ENCODE peak calls at places on chromosomes 3 and 15, in four cellular contexts. S is A549, A is HepG2, P is K562. O is an unnamed sample.

GRCh38 chr3:98029083-98029482 is 6.0 kb downstream of the GABRR3 start:
- DNase-seq in S (no peak), P (no peak), A (no peak), O (no peak)

GRCh38 chr3:108432431-108432830 is 78.0 kb downstream of the MYH15 start:
- DNase-seq in S (no peak), A (no peak), P (no peak), O (no peak)

GRCh38 chr3:127538569-127538968 is 52.0 kb downstream of the TPRA1 start:
- DNase-seq in S (no peak), P (no peak), A (no peak), O (no peak)

GRCh38 chr15:95298729-95299128 is 1031.8 kb upstream of the NR2F2 start:
- DNase-seq in P (no peak), A (no peak), S (no peak), O (no peak)

GRCh38 chr3:148861277-148861869 is 3.7 kb upstream of the CPA3 start:
- DNase-seq in S (peak; percentile 50), A (peak; percentile 29), P (peak; percentile 52), O (no peak)

GRCh38 chr3:154060606-154061380 is 60.4 kb upstream of the ARHGEF26 start:
- DNase-seq in A (no peak), P (no peak), S (no peak), O (no peak)

GRCh38 chr15:65426216-65426853 is 3.6 kb upstream of the IGDCC4 start:
- DNase-seq in S (no peak), P (no peak), A (no peak), O (peak; percentile 41)

GRCh38 chr15:74253276-74253921 is 17.3 kb downstream of the CCDC33 start:
- DNase-seq in P (no peak), A (no peak), S (no peak), O (no peak)

GRCh38 chr15:92095691-92096090 is 242.2 kb downstream of the SLCO3A1 start:
- DNase-seq in P (no peak), A (no peak), S (no peak), O (no peak)

GRCh38 chr3:47283193-47283537 is 421 bp downstream of the KLHL18 start:
- DNase-seq in S (peak; percentile 5), P (no peak), A (no peak), O (no peak)

GRCh38 chr3:69240651-69241578 is 118.5 kb upstream of the LMOD3 start:
- DNase-seq in A (no peak), P (no peak), S (no peak), O (no peak)

GRCh38 chr15:39957481-39957880 is 23.6 kb downstream of the EIF2AK4 start:
- DNase-seq in P (no peak), S (no peak), A (no peak), O (no peak)

GRCh38 chr3:17143893-17144664 is 259.3 kb downstream of the PLCL2 start:
- DNase-seq in S (no peak), P (no peak), A (no peak), O (no peak)

GRCh38 chr3:165185707-165186327 is 10.4 kb downstream of the SLITRK3 start:
- DNase-seq in A (peak; percentile 55), S (peak; percentile 67), P (peak; percentile 48), O (no peak)

GRCh38 chr15:69066646-69066995 is 52.1 kb downstream of the NOX5 start:
- DNase-seq in S (no peak), A (no peak), P (no peak), O (no peak)

GRCh38 chr15:82680200-82681102 is 29.2 kb downstream of the AP3B2 start:
- DNase-seq in S (peak; percentile 69), A (no peak), P (peak; percentile 98), O (peak; percentile 82)

GRCh38 chr15:80568876-80569605 is 126.1 kb upstream of the ABHD17C start:
- DNase-seq in A (no peak), P (no peak), S (no peak), O (no peak)
- TF ChIP-seq PHF8 in A (no peak), P (no peak), S (no peak), O (no peak)

GRCh38 chr15:51924146-51925068 is 47.2 kb downstream of the LEO1 start:
- DNase-seq in S (no peak), P (no peak), A (no peak), O (peak; percentile 55)
- TF ChIP-seq PHF8 in S (no peak), P (no peak), A (no peak), O (no peak)

GRCh38 chr3:114506622-114507300 is 212.9 kb downstream of the TIGIT start:
- DNase-seq in P (no peak), A (no peak), S (no peak), O (no peak)

GRCh38 chr3:114510201-114510600 is 216.4 kb downstream of the TIGIT start:
- DNase-seq in P (no peak), A (no peak), S (no peak), O (no peak)

GRCh38 chr3:114509756-114510155 is 215.9 kb downstream of the TIGIT start:
- DNase-seq in A (no peak), P (no peak), S (no peak), O (no peak)

GRCh38 chr3:114508976-114509375 is 215.1 kb downstream of the TIGIT start:
- DNase-seq in S (no peak), A (no peak), P (no peak), O (no peak)

GRCh38 chr3:114508208-114508607 is 214.4 kb downstream of the TIGIT start:
- DNase-seq in S (no peak), A (no peak), P (no peak), O (no peak)
- TF ChIP-seq PHF8 in S (no peak), A (no peak), P (no peak), O (no peak)

GRCh38 chr3:140203510-140203909 is 268.5 kb downstream of the CLSTN2 start:
- DNase-seq in P (no peak), A (no peak), S (no peak), O (no peak)
- TF ChIP-seq PHF8 in P (no peak), A (no peak), S (no peak), O (no peak)

DNA sequence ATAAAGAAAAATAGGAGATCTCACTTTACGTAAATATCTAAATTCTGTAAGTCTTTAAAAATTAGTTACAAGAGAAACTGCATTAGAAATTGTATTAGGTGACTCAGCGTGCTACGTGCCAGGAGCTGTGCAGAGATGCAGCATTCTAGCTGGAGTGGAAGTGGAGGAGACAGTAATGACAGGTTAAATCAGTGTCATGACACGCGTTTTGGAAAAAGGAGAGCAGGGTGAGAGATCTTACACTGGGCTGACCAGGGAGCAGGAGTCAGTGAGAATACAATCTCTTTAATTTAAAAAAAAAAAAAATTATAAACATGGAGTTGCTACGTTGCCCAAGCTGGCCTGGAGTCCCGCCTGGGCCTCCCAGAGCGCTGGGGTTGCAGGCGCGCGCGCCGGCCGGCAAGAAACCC is 623 bp downstream of the TUBGCP5 start:
- DNase-seq in S (peak; percentile 64), P (no peak), A (peak; percentile 24), O (no peak)
- TF ChIP-seq PHF8 in S (no peak), P (no peak), A (no peak), O (no peak)